ENCODE peak calls at places on chromosomes 16 and 17, in six cellular contexts. K is GM12878, D is H1, O is HepG2, F is HCT116, V is K562. E is an unnamed sample.

GRCh38 chr16:57194512-57194911 is 8.4 kb downstream of the RSPRY1 start:
- DNase-seq in K (no peak), O (peak; percentile 96), D (no peak), F (peak; percentile 54), V (no peak), E (peak; percentile 25)

GRCh38 chr17:21283482-21284318 is 811 bp upstream of the MAP2K3 start:
- DNase-seq in K (no peak), D (no peak), O (no peak), V (no peak), F (peak; percentile 22), E (peak; percentile 41)

GRCh38 chr16:67115649-67116048 is 5.9 kb downstream of the PHAF1 start:
- DNase-seq in K (no peak), O (no peak), F (peak; percentile 85), D (no peak), V (no peak), E (no peak)

GRCh38 chr17:8739104-8739503 is 5.5 kb downstream of the CCDC42 start:
- DNase-seq in D (peak; percentile 72), K (no peak), F (no peak), O (no peak), V (no peak), E (no peak)

GRCh38 chr16:71882505-71883192 is 1.3 kb downstream of the ZNF821 start:
- DNase-seq in K (peak; percentile 87), V (peak; percentile 83), D (peak; percentile 83), F (peak; percentile 72), O (peak; percentile 74), E (peak; percentile 77)

GRCh38 chr17:8121531-8122390 is 2.1 kb downstream of the HES7 start:
- DNase-seq in F (peak; percentile 51), O (no peak), D (peak; percentile 90), K (no peak), V (peak; percentile 86), E (peak; percentile 85)

GRCh38 chr16:31301708-31302400 is 42.1 kb downstream of the ITGAM start:
- DNase-seq in O (no peak), V (peak; percentile 14), D (no peak), F (no peak), K (no peak), E (no peak)

GRCh38 chr16:88384222-88385111 is 1.7 kb downstream of the ZNF469 start:
- DNase-seq in K (no peak), F (no peak), D (no peak), O (no peak), V (no peak), E (peak; percentile 60)

GRCh38 chr17:43659823-43660222 is 1.9 kb downstream of the MEOX1 start:
- DNase-seq in F (no peak), V (no peak), D (no peak), O (no peak), K (no peak), E (no peak)

GRCh38 chr16:5502467-5502869 is 404.9 kb upstream of the EEF2KMT start:
- DNase-seq in V (peak; percentile 55), O (peak; percentile 21), K (no peak), F (no peak), D (peak; percentile 73), E (peak; percentile 76)

GRCh38 chr17:55110521-55110920 is 142.0 kb downstream of the STXBP4 start:
- DNase-seq in V (no peak), F (no peak), O (no peak), D (no peak), K (no peak), E (no peak)

GRCh38 chr16:3946604-3947180 is 66.2 kb upstream of the CREBBP start:
- DNase-seq in K (no peak), D (no peak), O (no peak), V (no peak), F (no peak), E (no peak)

DNA sequence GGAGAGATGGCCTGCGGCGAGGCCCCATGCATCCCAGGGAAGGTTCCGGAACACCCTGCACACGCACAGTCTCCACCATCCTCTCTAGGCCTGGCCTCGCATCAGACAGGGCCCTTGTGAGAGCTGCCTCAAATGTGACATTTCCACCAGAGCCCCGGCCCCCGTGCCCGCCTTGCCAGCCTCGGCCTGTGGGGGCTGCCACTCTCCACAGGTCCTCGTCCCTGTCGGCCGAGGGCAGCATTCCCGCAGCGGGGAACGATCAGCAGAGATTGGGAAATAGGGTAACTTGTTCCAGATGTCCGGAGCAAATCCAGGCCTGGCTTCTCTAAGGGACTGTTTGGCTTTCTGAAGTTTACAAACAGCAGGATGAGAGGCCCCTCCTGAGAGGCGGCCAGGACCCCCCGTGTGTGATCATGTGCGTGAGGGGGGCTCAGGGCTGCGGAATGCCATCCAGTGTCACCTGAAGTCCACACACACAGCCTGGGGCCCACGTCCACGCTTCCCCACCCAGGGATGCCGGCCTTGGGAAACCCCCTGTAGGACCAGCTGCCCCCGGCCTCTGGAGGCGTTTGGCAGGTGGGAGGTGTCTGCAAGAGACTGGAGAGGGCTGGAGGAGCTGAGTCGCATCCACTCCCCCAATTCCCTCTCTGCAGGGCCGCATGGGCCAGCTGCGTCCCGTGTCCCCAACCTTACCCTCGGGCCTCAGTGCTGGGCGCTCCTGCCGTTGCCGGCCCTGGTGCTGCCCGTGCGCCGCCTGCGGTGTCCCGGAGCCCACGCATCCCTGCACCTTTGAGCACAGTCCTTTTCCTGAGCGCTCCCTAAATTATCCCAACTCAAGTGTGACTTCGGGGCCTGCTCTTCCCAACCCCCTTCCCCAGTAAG is 70.4 kb downstream of the ZDHHC7 start:
- DNase-seq in V (no peak), O (no peak), D (no peak), K (no peak), F (no peak), E (peak; percentile 93)
- TF ChIP-seq CTCF in V (no peak), O (no peak), D (no peak), K (no peak), F (no peak), E (no peak)

GRCh38 chr16:49158029-49158642 is 123.5 kb downstream of the CBLN1 start:
- DNase-seq in D (peak; percentile 69), K (no peak), V (peak; percentile 64), F (peak; percentile 7), O (peak; percentile 32), E (no peak)
- TF ChIP-seq JUND in D (no peak), K (no peak), V (peak; percentile 41), F (no peak), O (no peak), E (no peak)

GRCh38 chr17:41627316-41628072 is 3.1 kb upstream of the KRT17 start:
- DNase-seq in K (no peak), F (no peak), V (peak; percentile 25), O (no peak), D (no peak), E (no peak)
- TF ChIP-seq CTCF in K (no peak), F (no peak), V (peak; percentile 32), O (peak; percentile 34), D (peak; percentile 23), E (no peak)

GRCh38 chr17:28741358-28742349 is 2.2 kb upstream of the TRAF4 start:
- DNase-seq in O (no peak), F (no peak), K (no peak), V (peak; percentile 73), D (no peak), E (no peak)

GRCh38 chr17:28737770-28738679 is 5.8 kb upstream of the TRAF4 start:
- DNase-seq in D (no peak), O (no peak), K (peak; percentile 89), F (no peak), V (no peak), E (no peak)

GRCh38 chr17:28737316-28737715 is 6.5 kb upstream of the TRAF4 start:
- DNase-seq in V (no peak), K (no peak), D (no peak), F (no peak), O (no peak), E (no peak)

GRCh38 chr17:28740406-28741357 is 3.1 kb upstream of the TRAF4 start:
- DNase-seq in K (no peak), V (no peak), O (no peak), D (no peak), F (no peak), E (no peak)

GRCh38 chr17:28738680-28739384 is 5.0 kb upstream of the TRAF4 start:
- DNase-seq in D (no peak), V (no peak), O (no peak), K (peak; percentile 72), F (no peak), E (no peak)
- TF ChIP-seq JUND in D (no peak), V (no peak), O (no peak), K (no peak), F (no peak), E (no peak)

DNA sequence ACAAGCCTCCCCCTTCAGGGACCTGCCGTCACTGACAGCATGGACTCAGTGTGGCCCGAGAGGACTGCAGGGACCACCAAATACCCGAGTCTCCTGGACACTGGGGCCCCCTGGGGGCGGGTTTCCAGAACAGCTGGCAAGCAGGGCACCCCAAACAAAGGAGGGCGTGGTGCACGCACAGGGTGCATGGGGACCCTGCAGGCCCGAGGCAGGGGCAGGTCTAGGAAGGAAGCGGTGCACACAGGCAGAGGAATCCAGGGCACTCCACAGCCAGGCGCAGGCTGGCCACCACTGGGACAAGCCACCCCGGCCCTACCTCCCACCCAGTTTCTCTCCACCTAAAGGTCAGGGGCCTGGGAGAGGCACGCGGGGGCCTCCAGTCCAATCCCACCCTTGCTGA is 28.7 kb upstream of the ENPP7 start:
- DNase-seq in K (no peak), V (no peak), D (no peak), F (no peak), O (no peak), E (peak; percentile 71)
- TF ChIP-seq CTCF in K (no peak), V (peak; percentile 34), D (peak; percentile 52), F (peak; percentile 32), O (peak; percentile 4), E (no peak)

GRCh38 chr17:48311324-48311723 is 118.7 kb downstream of the SKAP1 start:
- DNase-seq in D (no peak), K (no peak), V (no peak), O (no peak), F (no peak), E (no peak)

GRCh38 chr17:48317732-48318131 is 112.3 kb downstream of the SKAP1 start:
- DNase-seq in K (no peak), O (no peak), V (no peak), D (no peak), F (no peak), E (no peak)

GRCh38 chr17:48313096-48313495 is 116.9 kb downstream of the SKAP1 start:
- DNase-seq in D (no peak), O (no peak), V (no peak), F (no peak), K (no peak), E (no peak)

GRCh38 chr17:48310748-48311213 is 119.2 kb downstream of the SKAP1 start:
- DNase-seq in F (no peak), D (no peak), K (no peak), O (no peak), V (peak; percentile 75), E (no peak)

DNA sequence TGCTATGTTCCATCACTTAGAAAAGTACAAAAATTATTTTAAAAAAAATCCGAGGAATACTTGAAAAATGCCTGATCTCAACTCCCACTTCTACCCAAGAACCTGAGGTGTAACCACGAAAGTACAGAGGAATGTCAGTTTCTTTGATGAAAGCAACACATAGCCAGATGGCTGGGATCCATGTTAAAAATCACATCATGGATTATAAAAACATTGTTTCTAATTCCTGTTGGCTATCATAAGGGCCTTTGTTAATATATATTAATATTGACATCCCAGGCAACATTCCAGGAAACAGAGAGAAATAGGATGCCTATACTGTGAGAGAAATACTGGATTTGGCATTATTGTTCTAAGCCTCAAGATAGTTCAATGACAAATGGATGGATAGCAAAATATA is 115.3 kb downstream of the SKAP1 start:
- DNase-seq in O (no peak), F (no peak), K (no peak), V (no peak), D (no peak), E (no peak)
- TF ChIP-seq JUND in O (no peak), F (no peak), K (no peak), V (no peak), D (no peak), E (no peak)

E was measured in SK-N-SH.